ENCODE peak calls at places on chromosomes 7 and 10, in six cellular contexts. M is HCT116, K is K562, P is SK-N-SH, S is GM12878, G is HepG2. T is an unnamed sample.

GRCh38 chr7:6175642-6176041 is 96.8 kb downstream of the CYTH3 start:
- DNase-seq in M (no peak), K (no peak), P (no peak), S (no peak), G (no peak), T (no peak)

GRCh38 chr7:21542891-21543527 is at the start of gene DNAH11:
- DNase-seq in M (no peak), K (peak; percentile 45), P (peak; percentile 50), S (no peak), G (no peak), T (peak; percentile 73)

GRCh38 chr7:30690011-30690410 is 7.8 kb upstream of the CRHR2 start:
- DNase-seq in M (no peak), K (no peak), P (no peak), S (no peak), G (no peak), T (no peak)

GRCh38 chr7:104903781-104904180 is 110.2 kb upstream of the KMT2E start:
- DNase-seq in M (no peak), K (no peak), P (no peak), S (no peak), G (no peak), T (no peak)

GRCh38 chr10:81792729-81793128 is 82.3 kb upstream of the NRG3 start:
- DNase-seq in M (no peak), K (no peak), P (no peak), S (no peak), G (no peak), T (no peak)

GRCh38 chr10:11823989-11824346 is 812 bp downstream of the PROSER2 start:
- DNase-seq in M (no peak), K (no peak), P (no peak), S (no peak), G (no peak), T (no peak)

GRCh38 chr7:128718967-128719642 is 20.1 kb upstream of the CALU start:
- DNase-seq in M (no peak), K (no peak), P (no peak), S (no peak), G (no peak), T (no peak)

GRCh38 chr10:58782876-58783859 is 270.5 kb downstream of the BICC1 start:
- DNase-seq in M (no peak), K (no peak), P (no peak), S (no peak), G (no peak), T (no peak)

GRCh38 chr10:94361161-94361794 is 1.5 kb downstream of the NOC3L start:
- DNase-seq in M (no peak), K (no peak), P (peak; percentile 9), S (peak; percentile 16), G (peak; percentile 43), T (no peak)

GRCh38 chr7:124840435-124840834 is 74.8 kb upstream of the GPR37 start:
- DNase-seq in M (no peak), K (no peak), P (peak; percentile 25), S (no peak), G (peak; percentile 7), T (no peak)

GRCh38 chr7:107691713-107692112 is 31.1 kb downstream of the SLC26A4 start:
- DNase-seq in M (no peak), K (no peak), P (no peak), S (no peak), G (no peak), T (no peak)

GRCh38 chr10:13294156-13294555 is 5.7 kb downstream of the PHYH start:
- DNase-seq in M (no peak), K (no peak), P (no peak), S (no peak), G (no peak), T (no peak)

GRCh38 chr10:70272925-70273316 is 10.9 kb downstream of the NPFFR1 start:
- DNase-seq in M (no peak), K (no peak), P (peak; percentile 49), S (peak; percentile 74), G (no peak), T (no peak)

GRCh38 chr7:46660402-46660801 is 739.3 kb upstream of the IGFBP3 start:
- DNase-seq in M (no peak), K (no peak), P (no peak), S (no peak), G (no peak), T (no peak)

GRCh38 chr10:117165557-117166419 is 27.7 kb upstream of the VAX1 start:
- DNase-seq in M (peak; percentile 33), K (peak; percentile 64), P (peak; percentile 89), S (no peak), G (no peak), T (peak; percentile 59)

GRCh38 chr7:135188298-135188984 is 17.9 kb upstream of the CYREN start:
- DNase-seq in M (no peak), K (no peak), P (no peak), S (no peak), G (no peak), T (no peak)

GRCh38 chr7:151821806-151822540 is 54.9 kb downstream of the PRKAG2 start:
- DNase-seq in M (no peak), K (no peak), P (no peak), S (no peak), G (no peak), T (no peak)

GRCh38 chr7:32415936-32416335 is 74.2 kb downstream of the LSM5 start:
- DNase-seq in M (no peak), K (no peak), P (no peak), S (no peak), G (no peak), T (no peak)

GRCh38 chr10:67925449-67926005 is 41.1 kb downstream of the SIRT1 start:
- DNase-seq in M (no peak), K (no peak), P (no peak), S (no peak), G (no peak), T (no peak)

GRCh38 chr7:158282461-158283001 is 305.1 kb downstream of the PTPRN2 start:
- DNase-seq in M (no peak), K (no peak), P (no peak), S (no peak), G (no peak), T (no peak)

GRCh38 chr10:69618746-69619145 is 11.3 kb upstream of the FAM241B start:
- DNase-seq in M (no peak), K (no peak), P (no peak), S (no peak), G (no peak), T (no peak)

DNA sequence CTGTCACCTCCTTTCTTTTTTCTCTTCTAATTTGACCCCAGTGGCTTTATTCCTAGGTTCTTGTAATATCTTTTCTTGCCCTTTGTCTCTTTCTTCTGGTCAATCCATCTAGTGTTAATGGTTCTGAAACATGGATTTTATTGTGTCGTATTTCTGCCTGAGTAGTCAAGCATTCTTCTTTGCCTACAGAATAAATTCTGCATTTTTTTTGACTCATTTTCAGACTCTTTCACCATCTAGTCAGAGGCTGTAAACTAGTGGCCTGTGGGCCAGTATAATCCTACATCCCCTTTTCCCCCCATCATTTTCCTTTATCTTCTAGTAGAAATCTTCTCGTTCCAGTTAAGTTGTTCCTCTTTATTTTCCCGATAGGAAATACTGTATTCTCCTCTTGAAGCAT is 29.4 kb downstream of the LUC7L2 start:
- DNase-seq in M (no peak), K (no peak), P (no peak), S (no peak), G (no peak), T (no peak)
- TF ChIP-seq YY1 in M (no peak), K (no peak), P (no peak), S (no peak), G (no peak), T (no peak)

DNA sequence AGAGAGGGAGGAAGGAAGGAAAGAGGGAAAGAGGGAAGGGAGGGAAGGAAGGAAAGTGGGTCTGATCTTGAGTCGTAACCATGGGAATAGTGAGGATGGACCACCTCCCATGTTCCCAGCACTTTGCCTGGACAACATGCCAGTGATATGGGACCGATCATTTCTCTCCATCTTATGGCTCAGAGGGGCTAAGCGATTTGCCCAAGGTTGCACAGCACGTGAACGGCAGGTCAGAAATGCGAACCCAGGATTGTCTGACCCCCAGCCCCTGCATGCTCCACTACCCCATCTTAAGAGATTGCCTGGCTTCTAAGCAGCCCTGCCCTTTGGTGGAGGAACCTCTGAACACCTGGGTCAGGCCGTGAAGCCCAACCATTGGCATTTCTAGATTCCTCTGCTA is 109.0 kb upstream of the CARD11 start:
- DNase-seq in M (no peak), K (no peak), P (no peak), S (no peak), G (no peak), T (no peak)
- H3K4me3 ChIP-seq in M (no peak overlapping the region), K (no peak overlapping the region), P (no peak overlapping the region), S (no peak overlapping the region), G (no peak overlapping the region), T (no peak overlapping the region)

DNA sequence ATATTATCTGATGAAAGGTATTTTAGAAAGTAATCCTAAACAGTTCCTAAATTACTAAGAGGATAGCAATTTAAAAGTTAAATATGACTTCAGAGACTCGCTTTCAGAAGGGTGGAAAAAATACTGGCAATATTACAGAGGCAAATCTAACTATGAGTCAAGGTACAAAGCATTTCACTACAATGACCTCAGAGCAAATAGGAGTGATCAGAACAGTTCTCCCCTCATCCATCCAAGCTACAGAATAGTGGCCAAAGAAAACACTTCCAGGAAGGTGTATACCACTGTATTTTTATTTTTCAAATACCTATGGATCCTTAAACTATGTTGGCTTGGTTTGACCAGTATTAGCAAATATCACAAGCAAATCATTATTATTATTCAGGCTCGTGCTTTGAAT is 112.8 kb upstream of the ODAD2 start:
- DNase-seq in M (peak; percentile 74), K (no peak), P (no peak), S (no peak), G (no peak), T (no peak)
- TF ChIP-seq YY1 in M (no peak), K (no peak), P (no peak), S (no peak), G (no peak), T (no peak)

DNA sequence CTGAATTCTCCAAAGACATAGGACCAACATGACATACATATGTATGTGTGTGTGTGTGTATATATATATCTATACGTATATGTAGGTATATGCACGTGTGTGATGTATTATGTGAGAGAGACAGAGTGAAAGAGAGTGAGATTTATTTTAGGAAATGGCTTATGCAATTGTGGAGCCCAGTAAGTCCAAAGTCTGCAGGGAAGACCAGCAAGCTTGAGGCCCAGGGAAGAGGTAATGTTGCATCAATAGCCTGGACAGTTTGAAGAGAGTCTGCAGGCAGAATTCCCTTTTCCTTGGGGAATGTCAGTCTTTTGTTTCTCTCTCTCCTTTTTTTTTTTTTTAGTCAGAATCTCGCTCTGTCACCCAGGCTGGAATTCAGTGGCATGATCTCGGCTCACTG is 33.0 kb upstream of the CARD11 start:
- DNase-seq in M (no peak), K (no peak), P (no peak), S (no peak), G (peak; percentile 10), T (no peak)
- H3K4me3 ChIP-seq in M (no peak overlapping the region), K (no peak overlapping the region), P (no peak overlapping the region), S (no peak overlapping the region), G (no peak overlapping the region), T (no peak overlapping the region)

DNA sequence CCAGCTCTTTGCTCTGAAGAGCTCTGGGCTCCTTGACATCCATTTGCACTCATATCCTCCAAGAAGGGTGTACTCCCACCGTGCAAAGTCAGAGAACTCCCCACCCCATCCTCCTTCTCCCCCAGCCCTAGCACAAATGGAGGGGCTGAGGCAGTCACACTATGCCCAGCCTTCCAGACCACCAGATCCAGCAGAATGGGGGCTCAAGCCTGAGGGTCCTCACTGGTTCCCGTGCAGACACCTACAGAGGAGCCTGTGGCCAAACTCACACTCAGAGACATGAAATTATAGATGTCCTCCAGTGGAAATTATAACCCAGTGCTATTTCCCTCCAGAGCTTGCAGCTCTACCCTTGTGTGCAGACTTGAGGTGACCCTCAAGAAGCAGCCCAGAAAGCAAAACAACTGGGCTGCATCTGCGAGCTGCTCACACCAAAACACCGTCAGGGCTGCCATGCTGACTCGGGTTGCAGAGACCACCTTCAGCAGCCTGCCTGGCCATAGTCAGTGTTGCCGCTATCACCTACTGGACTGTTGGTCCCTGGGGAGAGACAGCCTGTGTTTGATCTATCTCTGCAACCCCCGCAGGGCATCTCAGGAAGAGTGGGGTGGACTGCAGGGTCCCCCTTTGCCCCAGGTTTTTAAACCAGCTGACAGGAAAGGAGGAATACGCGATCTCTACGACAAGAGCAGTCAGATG is 7.4 kb downstream of the ZNF488 start:
- DNase-seq in M (no peak), K (no peak), P (peak; percentile 37), S (no peak), G (no peak), T (no peak)
- TF ChIP-seq YY1 in M (no peak), K (no peak), P (no peak), S (no peak), G (no peak), T (no peak)